ENCODE peak calls at places on chromosomes 7 and 10, in nine cellular contexts. One of them, this sample, is unnamed.

GRCh38 chr10:85926986-85927385 is 439.6 kb downstream of the GRID1 start:
- DNase-seq in MCF 10A: peak; percentile 13
- DNase-seq in CD8-positive, alpha-beta T cell: no peak
- DNase-seq in IMR-90: no peak
- DNase-seq in hepatocyte: no peak
- DNase-seq in WTC11: no peak
- DNase-seq in heart left ventricle: no peak
- DNase-seq in upper lobe of right lung: no peak
- DNase-seq in transverse colon: no peak
- DNase-seq in this sample: no peak

GRCh38 chr10:63713191-63714144 is 192.3 kb downstream of the REEP3 start:
- DNase-seq in MCF 10A: peak; percentile 55
- DNase-seq in CD8-positive, alpha-beta T cell: no peak
- DNase-seq in IMR-90: peak; percentile 59
- DNase-seq in hepatocyte: peak; percentile 83
- DNase-seq in WTC11: peak; percentile 88
- DNase-seq in heart left ventricle: peak; percentile 84
- DNase-seq in upper lobe of right lung: no peak
- DNase-seq in transverse colon: peak; percentile 79
- DNase-seq in this sample: no peak

GRCh38 chr7:22720791-22721786 is 5.9 kb upstream of the IL6 start:
- DNase-seq in MCF 10A: no peak
- DNase-seq in CD8-positive, alpha-beta T cell: no peak
- DNase-seq in IMR-90: no peak
- DNase-seq in hepatocyte: no peak
- DNase-seq in WTC11: no peak
- DNase-seq in heart left ventricle: no peak
- DNase-seq in upper lobe of right lung: no peak
- DNase-seq in transverse colon: no peak
- DNase-seq in this sample: no peak

GRCh38 chr7:98352621-98353020 is 48.3 kb downstream of the BAIAP2L1 start:
- DNase-seq in MCF 10A: peak; percentile 86
- DNase-seq in CD8-positive, alpha-beta T cell: no peak
- DNase-seq in IMR-90: peak; percentile 90
- DNase-seq in hepatocyte: peak; percentile 56
- DNase-seq in WTC11: no peak
- DNase-seq in heart left ventricle: no peak
- DNase-seq in upper lobe of right lung: no peak
- DNase-seq in transverse colon: no peak
- DNase-seq in this sample: no peak

GRCh38 chr10:82162549-82163210 is 287.7 kb downstream of the NRG3 start:
- DNase-seq in MCF 10A: no peak
- DNase-seq in CD8-positive, alpha-beta T cell: no peak
- DNase-seq in IMR-90: no peak
- DNase-seq in hepatocyte: no peak
- DNase-seq in WTC11: no peak
- DNase-seq in heart left ventricle: no peak
- DNase-seq in upper lobe of right lung: no peak
- DNase-seq in transverse colon: no peak
- DNase-seq in this sample: no peak

GRCh38 chr7:16356241-16356958 is 64.9 kb downstream of the CRPPA start:
- DNase-seq in MCF 10A: no peak
- DNase-seq in CD8-positive, alpha-beta T cell: no peak
- DNase-seq in IMR-90: peak; percentile 19
- DNase-seq in hepatocyte: no peak
- DNase-seq in WTC11: no peak
- DNase-seq in heart left ventricle: no peak
- DNase-seq in upper lobe of right lung: no peak
- DNase-seq in transverse colon: no peak
- DNase-seq in this sample: no peak

GRCh38 chr7:95577137-95577536 is 19.2 kb downstream of the PDK4 start:
- DNase-seq in MCF 10A: peak; percentile 72
- DNase-seq in CD8-positive, alpha-beta T cell: no peak
- DNase-seq in IMR-90: no peak
- DNase-seq in hepatocyte: no peak
- DNase-seq in WTC11: peak; percentile 28
- DNase-seq in heart left ventricle: no peak
- DNase-seq in upper lobe of right lung: no peak
- DNase-seq in transverse colon: no peak
- DNase-seq in this sample: no peak

GRCh38 chr10:17512341-17513001 is 58.1 kb upstream of the ST8SIA6 start:
- DNase-seq in MCF 10A: peak; percentile 97
- DNase-seq in CD8-positive, alpha-beta T cell: no peak
- DNase-seq in IMR-90: peak; percentile 98
- DNase-seq in hepatocyte: peak; percentile 58
- DNase-seq in WTC11: no peak
- DNase-seq in heart left ventricle: no peak
- DNase-seq in upper lobe of right lung: no peak
- DNase-seq in transverse colon: peak; percentile 69
- DNase-seq in this sample: no peak

GRCh38 chr7:67484244-67484751 is 487.7 kb downstream of the TYW1 start:
- DNase-seq in MCF 10A: peak; percentile 38
- DNase-seq in CD8-positive, alpha-beta T cell: no peak
- DNase-seq in IMR-90: peak; percentile 56
- DNase-seq in hepatocyte: peak; percentile 87
- DNase-seq in WTC11: peak; percentile 80
- DNase-seq in heart left ventricle: peak; percentile 57
- DNase-seq in upper lobe of right lung: no peak
- DNase-seq in transverse colon: peak; percentile 26
- DNase-seq in this sample: peak; percentile 25

GRCh38 chr7:66352071-66352470 is 146.9 kb downstream of the TPST1 start:
- DNase-seq in MCF 10A: peak; percentile 9
- DNase-seq in CD8-positive, alpha-beta T cell: no peak
- DNase-seq in IMR-90: no peak
- DNase-seq in hepatocyte: peak; percentile 25
- DNase-seq in WTC11: peak; percentile 34
- DNase-seq in heart left ventricle: no peak
- DNase-seq in upper lobe of right lung: no peak
- DNase-seq in transverse colon: peak; percentile 18
- DNase-seq in this sample: no peak

GRCh38 chr10:27661511-27662286 is 83.9 kb downstream of the MKX start:
- DNase-seq in MCF 10A: peak; percentile 16
- DNase-seq in CD8-positive, alpha-beta T cell: no peak
- DNase-seq in IMR-90: no peak
- DNase-seq in hepatocyte: no peak
- DNase-seq in WTC11: no peak
- DNase-seq in heart left ventricle: no peak
- DNase-seq in upper lobe of right lung: no peak
- DNase-seq in transverse colon: no peak
- DNase-seq in this sample: no peak

GRCh38 chr10:30459283-30459682 is 25.3 kb downstream of the MAP3K8 start:
- DNase-seq in MCF 10A: no peak
- DNase-seq in CD8-positive, alpha-beta T cell: no peak
- DNase-seq in IMR-90: no peak
- DNase-seq in hepatocyte: peak; percentile 48
- DNase-seq in WTC11: no peak
- DNase-seq in heart left ventricle: peak; percentile 50
- DNase-seq in upper lobe of right lung: no peak
- DNase-seq in transverse colon: peak; percentile 22
- DNase-seq in this sample: no peak

GRCh38 chr10:93368210-93368609 is 113.9 kb downstream of the MYOF start:
- DNase-seq in MCF 10A: no peak
- DNase-seq in CD8-positive, alpha-beta T cell: no peak
- DNase-seq in IMR-90: no peak
- DNase-seq in hepatocyte: no peak
- DNase-seq in WTC11: no peak
- DNase-seq in heart left ventricle: peak; percentile 62
- DNase-seq in upper lobe of right lung: no peak
- DNase-seq in transverse colon: no peak
- DNase-seq in this sample: no peak
- TF ChIP-seq CTCF in MCF 10A: no peak
- TF ChIP-seq CTCF in CD8-positive, alpha-beta T cell: no peak
- TF ChIP-seq CTCF in IMR-90: no peak
- TF ChIP-seq CTCF in hepatocyte: no peak
- TF ChIP-seq CTCF in WTC11: no peak
- TF ChIP-seq CTCF in heart left ventricle: no peak
- TF ChIP-seq CTCF in upper lobe of right lung: no peak
- TF ChIP-seq CTCF in transverse colon: no peak
- TF ChIP-seq CTCF in this sample: no peak

GRCh38 chr7:24057243-24057642 is 226.7 kb upstream of the NPY start:
- DNase-seq in MCF 10A: no peak
- DNase-seq in CD8-positive, alpha-beta T cell: no peak
- DNase-seq in IMR-90: no peak
- DNase-seq in hepatocyte: no peak
- DNase-seq in WTC11: no peak
- DNase-seq in heart left ventricle: no peak
- DNase-seq in upper lobe of right lung: no peak
- DNase-seq in transverse colon: no peak
- DNase-seq in this sample: no peak
- TF ChIP-seq CTCF in MCF 10A: no peak
- TF ChIP-seq CTCF in CD8-positive, alpha-beta T cell: no peak
- TF ChIP-seq CTCF in IMR-90: no peak
- TF ChIP-seq CTCF in hepatocyte: no peak
- TF ChIP-seq CTCF in WTC11: peak; percentile 30
- TF ChIP-seq CTCF in heart left ventricle: no peak
- TF ChIP-seq CTCF in upper lobe of right lung: no peak
- TF ChIP-seq CTCF in transverse colon: no peak
- TF ChIP-seq CTCF in this sample: no peak

DNA sequence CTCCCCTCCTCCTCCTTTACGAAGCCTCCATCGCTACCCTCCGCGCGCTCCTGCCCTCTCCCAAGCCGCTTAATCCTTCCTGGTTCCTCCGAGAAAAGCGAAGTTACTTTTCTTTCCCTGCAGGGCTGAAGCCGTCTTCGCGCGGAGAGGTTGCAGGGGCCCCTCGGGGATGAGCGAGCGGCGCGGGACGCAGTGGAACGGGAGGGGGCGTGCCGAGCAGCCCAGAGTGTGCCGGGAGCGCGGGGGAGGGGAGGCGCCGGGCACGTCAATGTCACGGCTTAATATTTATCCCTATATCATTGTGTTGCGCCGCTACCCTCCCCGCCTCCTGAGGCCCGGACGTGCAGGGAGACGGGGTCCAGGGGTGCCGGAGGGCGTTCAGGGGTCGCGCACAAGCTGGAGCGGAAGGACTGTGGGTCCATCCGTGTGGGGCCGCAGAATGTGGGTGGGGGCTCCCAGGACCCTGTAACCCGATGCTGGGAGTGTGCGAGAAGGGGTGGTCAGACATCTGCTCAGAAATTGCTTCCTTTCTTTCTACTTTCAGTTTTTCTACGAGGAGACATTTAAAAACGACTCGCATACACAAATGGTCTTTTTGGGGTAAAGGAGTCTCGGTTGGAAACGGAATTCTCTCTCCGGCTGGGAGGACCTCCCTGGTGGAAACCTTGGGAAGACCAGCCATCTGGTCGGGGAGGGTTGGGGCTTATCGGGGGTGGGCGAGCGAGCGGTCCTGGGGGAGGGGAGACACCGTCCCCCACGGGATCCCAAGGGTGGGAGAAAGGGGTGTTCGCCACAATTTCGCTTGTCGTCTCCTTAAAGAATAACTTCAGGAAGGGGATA is 2.4 kb downstream of the CDK6 start:
- DNase-seq in MCF 10A: peak; percentile 75
- DNase-seq in CD8-positive, alpha-beta T cell: peak; percentile 79
- DNase-seq in IMR-90: peak; percentile 78
- DNase-seq in hepatocyte: peak; percentile 93
- DNase-seq in WTC11: peak; percentile 66
- DNase-seq in heart left ventricle: peak; percentile 90
- DNase-seq in upper lobe of right lung: peak; percentile 89
- DNase-seq in transverse colon: peak; percentile 88
- DNase-seq in this sample: peak; percentile 61
- TF ChIP-seq CTCF in MCF 10A: no peak
- TF ChIP-seq CTCF in CD8-positive, alpha-beta T cell: no peak
- TF ChIP-seq CTCF in IMR-90: peak; percentile 31
- TF ChIP-seq CTCF in hepatocyte: peak; percentile 33
- TF ChIP-seq CTCF in WTC11: no peak
- TF ChIP-seq CTCF in heart left ventricle: peak; percentile 43
- TF ChIP-seq CTCF in upper lobe of right lung: peak; percentile 34
- TF ChIP-seq CTCF in transverse colon: no peak
- TF ChIP-seq CTCF in this sample: no peak

GRCh38 chr7:144834516-144835165 is 1.2 kb downstream of the TPK1 start:
- DNase-seq in MCF 10A: no peak
- DNase-seq in CD8-positive, alpha-beta T cell: peak; percentile 53
- DNase-seq in IMR-90: no peak
- DNase-seq in hepatocyte: peak; percentile 17
- DNase-seq in WTC11: no peak
- DNase-seq in heart left ventricle: peak; percentile 35
- DNase-seq in upper lobe of right lung: no peak
- DNase-seq in transverse colon: peak; percentile 36
- DNase-seq in this sample: no peak

GRCh38 chr7:144836545-144836842 is 641 bp upstream of the TPK1 start:
- DNase-seq in MCF 10A: no peak
- DNase-seq in CD8-positive, alpha-beta T cell: no peak
- DNase-seq in IMR-90: no peak
- DNase-seq in hepatocyte: no peak
- DNase-seq in WTC11: no peak
- DNase-seq in heart left ventricle: no peak
- DNase-seq in upper lobe of right lung: no peak
- DNase-seq in transverse colon: no peak
- DNase-seq in this sample: no peak

GRCh38 chr7:144835166-144835611 is 664 bp downstream of the TPK1 start:
- DNase-seq in MCF 10A: peak; percentile 53
- DNase-seq in CD8-positive, alpha-beta T cell: peak; percentile 56
- DNase-seq in IMR-90: peak; percentile 13
- DNase-seq in hepatocyte: peak; percentile 42
- DNase-seq in WTC11: peak; percentile 20
- DNase-seq in heart left ventricle: peak; percentile 50
- DNase-seq in upper lobe of right lung: no peak
- DNase-seq in transverse colon: peak; percentile 63
- DNase-seq in this sample: no peak

GRCh38 chr7:144830811-144831210 is 5.0 kb downstream of the TPK1 start:
- DNase-seq in MCF 10A: peak; percentile 11
- DNase-seq in CD8-positive, alpha-beta T cell: no peak
- DNase-seq in IMR-90: peak; percentile 4
- DNase-seq in hepatocyte: peak; percentile 8
- DNase-seq in WTC11: no peak
- DNase-seq in heart left ventricle: no peak
- DNase-seq in upper lobe of right lung: no peak
- DNase-seq in transverse colon: no peak
- DNase-seq in this sample: no peak

GRCh38 chr7:144835668-144836544 is at the start of gene TPK1:
- DNase-seq in MCF 10A: peak; percentile 91
- DNase-seq in CD8-positive, alpha-beta T cell: peak; percentile 89
- DNase-seq in IMR-90: peak; percentile 66
- DNase-seq in hepatocyte: peak; percentile 95
- DNase-seq in WTC11: peak; percentile 87
- DNase-seq in heart left ventricle: peak; percentile 95
- DNase-seq in upper lobe of right lung: peak; percentile 97
- DNase-seq in transverse colon: peak; percentile 96
- DNase-seq in this sample: peak; percentile 37
- TF ChIP-seq CTCF in MCF 10A: no peak
- TF ChIP-seq CTCF in CD8-positive, alpha-beta T cell: no peak
- TF ChIP-seq CTCF in IMR-90: no peak
- TF ChIP-seq CTCF in hepatocyte: no peak
- TF ChIP-seq CTCF in WTC11: no peak
- TF ChIP-seq CTCF in heart left ventricle: no peak
- TF ChIP-seq CTCF in upper lobe of right lung: no peak
- TF ChIP-seq CTCF in transverse colon: no peak
- TF ChIP-seq CTCF in this sample: no peak